ENCODE peak calls at places on chromosomes 16 and 17, in five cellular contexts. T is posterior cingulate gyrus; X is suprapubic skin; K is OCI-LY7; Q is CD4-positive, alpha-beta T cell. O is an unnamed sample.

GRCh38 chr16:2235234-2235651 is 1.0 kb upstream of the DNASE1L2 start:
- DNase-seq in T (no peak), X (peak; percentile 64), K (no peak), Q (no peak), O (no peak)

GRCh38 chr16:2795714-2796143 is 2.5 kb upstream of the PRSS41 start:
- DNase-seq in T (no peak), X (no peak), K (no peak), Q (no peak), O (peak; percentile 40)

GRCh38 chr16:69084301-69084700 is 21.2 kb upstream of the HAS3 start:
- DNase-seq in T (no peak), X (no peak), K (no peak), Q (no peak), O (no peak)

GRCh38 chr16:27598921-27599565 is 49.1 kb downstream of the KATNIP start:
- DNase-seq in T (no peak), X (no peak), K (no peak), Q (no peak), O (no peak)

GRCh38 chr16:30626230-30626629 is 16.0 kb upstream of the ZNF689 start:
- DNase-seq in T (no peak), X (no peak), K (no peak), Q (no peak), O (no peak)

GRCh38 chr16:21628772-21629171 is 23.6 kb downstream of the IGSF6 start:
- DNase-seq in T (no peak), X (no peak), K (no peak), Q (no peak), O (no peak)

GRCh38 chr17:75876938-75877751 is 1.2 kb downstream of the TRIM47 start:
- DNase-seq in T (peak; percentile 79), X (peak; percentile 96), K (peak; percentile 63), Q (no peak), O (peak; percentile 91)

GRCh38 chr16:86903068-86903467 is 324.7 kb downstream of the FOXL1 start:
- DNase-seq in T (no peak), X (no peak), K (no peak), Q (no peak), O (no peak)

GRCh38 chr17:72104863-72105234 is 16.0 kb upstream of the SOX9 start:
- DNase-seq in T (no peak), X (no peak), K (no peak), Q (no peak), O (no peak)

GRCh38 chr17:75530837-75531723 is 5.6 kb downstream of the LLGL2 start:
- DNase-seq in T (no peak), X (no peak), K (no peak), Q (no peak), O (no peak)

GRCh38 chr16:1042776-1043349 is 29.7 kb upstream of the SSTR5 start:
- DNase-seq in T (no peak), X (no peak), K (no peak), Q (no peak), O (no peak)

GRCh38 chr16:50688867-50689266 is 4.5 kb upstream of the NOD2 start:
- DNase-seq in T (no peak), X (no peak), K (no peak), Q (no peak), O (no peak)

GRCh38 chr17:31052187-31052889 is 42.4 kb upstream of the NF1 start:
- DNase-seq in T (no peak), X (peak; percentile 81), K (no peak), Q (no peak), O (no peak)

GRCh38 chr17:16417399-16417798 is 2.0 kb downstream of the TRPV2 start:
- DNase-seq in T (no peak), X (no peak), K (no peak), Q (no peak), O (no peak)

GRCh38 chr17:27513849-27514248 is 57.6 kb downstream of the KSR1 start:
- DNase-seq in T (no peak), X (no peak), K (no peak), Q (no peak), O (no peak)

GRCh38 chr17:45110676-45111611 is 21.4 kb downstream of the PLCD3 start:
- DNase-seq in T (peak; percentile 55), X (no peak), K (no peak), Q (no peak), O (no peak)

GRCh38 chr16:57623251-57624043 is 5.0 kb upstream of the ADGRG1 start:
- DNase-seq in T (peak; percentile 75), X (peak; percentile 71), K (no peak), Q (no peak), O (peak; percentile 70)

GRCh38 chr16:47970291-47970931 is 185.4 kb downstream of the ABCC12 start:
- DNase-seq in T (no peak), X (no peak), K (peak; percentile 12), Q (no peak), O (no peak)

GRCh38 chr17:511833-512251 is 159.2 kb upstream of the RPH3AL start:
- DNase-seq in T (no peak), X (no peak), K (no peak), Q (no peak), O (no peak)

GRCh38 chr16:19776565-19776964 is 58.5 kb downstream of the IQCK start:
- DNase-seq in T (no peak), X (no peak), K (no peak), Q (no peak), O (no peak)

GRCh38 chr17:31558748-31559646 is 167.5 kb downstream of the RAB11FIP4 start:
- DNase-seq in T (peak; percentile 52), X (peak; percentile 86), K (peak; percentile 75), Q (peak; percentile 22), O (peak; percentile 90)

GRCh38 chr17:8304181-8304910 is 5.7 kb upstream of the ARHGEF15 start:
- DNase-seq in T (no peak), X (no peak), K (no peak), Q (no peak), O (no peak)

GRCh38 chr17:7750321-7750821 is 32.8 kb downstream of the DNAH2 start:
- DNase-seq in T (no peak), X (no peak), K (no peak), Q (no peak), O (no peak)

GRCh38 chr17:41996855-41997164 is 20.4 kb downstream of the DNAJC7 start:
- DNase-seq in T (no peak), X (no peak), K (no peak), Q (no peak), O (no peak)

GRCh38 chr16:78443780-78444422 is 344.4 kb downstream of the WWOX start:
- DNase-seq in T (no peak), X (no peak), K (no peak), Q (no peak), O (no peak)

GRCh38 chr17:1002412-1002753 is 5.5 kb downstream of the TIMM22 start:
- DNase-seq in T (no peak), X (no peak), K (no peak), Q (no peak), O (no peak)

GRCh38 chr17:41689497-41690299 is 1.0 kb downstream of the EIF1 start:
- DNase-seq in T (no peak), X (no peak), K (peak; percentile 86), Q (no peak), O (no peak)